ENCODE peak calls at places on chromosomes 7 and 10, in ten cellular contexts. X, B, L, P, W, I, Y, J, H and V are unnamed samples.

GRCh38 chr7:24769014-24769830 is 12.0 kb upstream of the GSDME start:
- DNase-seq in P (no peak), Y (no peak), L (no peak), X (no peak), J (no peak), H (no peak), W (no peak), B (no peak), I (no peak), V (no peak)

GRCh38 chr10:76106611-76107010 is 675.2 kb downstream of the LRMDA start:
- DNase-seq in L (no peak), Y (no peak), H (no peak), B (no peak), W (no peak), X (no peak), I (no peak), P (no peak), J (no peak), V (no peak)

GRCh38 chr10:52029628-52030027 is 284.5 kb upstream of the DKK1 start:
- DNase-seq in W (no peak), H (no peak), P (no peak), L (no peak), J (no peak), B (no peak), X (no peak), I (no peak), Y (no peak), V (no peak)

GRCh38 chr7:5422324-5423271 is 1.0 kb downstream of the TNRC18 start:
- DNase-seq in P (no peak), W (peak), L (no peak), J (peak), H (no peak), I (no peak), X (no peak), Y (peak), B (no peak), V (peak)

GRCh38 chr10:68305889-68306288 is 26.0 kb upstream of the HNRNPH3 start:
- DNase-seq in H (no peak), B (no peak), X (no peak), Y (no peak), L (no peak), P (no peak), W (no peak), J (no peak), I (no peak), V (no peak)

GRCh38 chr10:69102429-69102828 is 14.5 kb downstream of the SRGN start:
- DNase-seq in Y (no peak), I (no peak), L (no peak), H (no peak), X (no peak), J (no peak), W (no peak), P (no peak), B (no peak), V (no peak)

GRCh38 chr7:46549892-46550639 is 629.0 kb upstream of the IGFBP3 start:
- DNase-seq in Y (no peak), L (no peak), B (no peak), I (no peak), H (no peak), W (no peak), X (no peak), J (no peak), P (no peak), V (no peak)

GRCh38 chr7:119197872-119198527 is 973.5 kb downstream of the ANKRD7 start:
- DNase-seq in I (no peak), L (no peak), P (peak), B (no peak), J (peak), Y (peak), W (peak), H (no peak), X (no peak), V (peak)

GRCh38 chr10:12550994-12551393 is 201.6 kb downstream of the CAMK1D start:
- DNase-seq in I (no peak), X (no peak), H (no peak), Y (no peak), B (no peak), P (no peak), W (no peak), L (no peak), J (no peak), V (no peak)

GRCh38 chr7:6178273-6179029 is 94.0 kb downstream of the CYTH3 start:
- DNase-seq in H (no peak), I (no peak), Y (peak), L (no peak), B (no peak), J (no peak), X (no peak), W (no peak), P (no peak), V (no peak)

GRCh38 chr7:26157520-26158105 is 5.6 kb downstream of the NFE2L3 start:
- DNase-seq in J (no peak), I (no peak), X (no peak), H (no peak), P (no peak), Y (no peak), B (no peak), L (no peak), W (no peak), V (no peak)

GRCh38 chr7:96021533-96021932 is 249.2 kb downstream of the DYNC1I1 start:
- DNase-seq in W (peak), J (no peak), Y (no peak), L (no peak), B (no peak), H (no peak), I (no peak), P (no peak), X (no peak), V (no peak)

GRCh38 chr10:123643315-123643714 is 22.8 kb upstream of the GPR26 start:
- DNase-seq in W (no peak), P (no peak), B (no peak), J (no peak), Y (no peak), L (no peak), H (no peak), I (no peak), X (no peak), V (no peak)

GRCh38 chr7:73980206-73980605 is 47.8 kb upstream of the ELN start:
- DNase-seq in L (no peak), X (no peak), B (no peak), J (no peak), I (no peak), W (no peak), H (no peak), P (no peak), Y (no peak), V (no peak)

GRCh38 chr10:18665815-18666558 is 6.8 kb downstream of the ARL5B start:
- DNase-seq in B (no peak), X (no peak), J (no peak), Y (no peak), P (no peak), H (no peak), I (no peak), W (no peak), L (no peak), V (peak)

GRCh38 chr10:118960166-118961090 is 69.1 kb upstream of the NANOS1 start:
- DNase-seq in X (no peak), I (no peak), H (no peak), Y (no peak), B (no peak), L (no peak), P (no peak), J (no peak), W (peak), V (no peak)

GRCh38 chr10:129968937-129969527 is 5.0 kb upstream of the EBF3 start:
- DNase-seq in P (no peak), I (no peak), B (no peak), Y (peak), H (no peak), X (no peak), L (no peak), J (no peak), W (peak), V (peak)

GRCh38 chr10:126538439-126539140 is 131.9 kb downstream of the C10orf90 start:
- DNase-seq in L (no peak), P (no peak), H (no peak), I (no peak), B (no peak), W (no peak), J (no peak), X (no peak), Y (peak), V (no peak)

GRCh38 chr10:89245802-89246201 is 5.8 kb downstream of the LIPA start:
- DNase-seq in H (no peak), J (no peak), X (no peak), L (no peak), Y (no peak), I (no peak), B (no peak), W (no peak), P (no peak), V (no peak)

GRCh38 chr7:87564290-87564963 is 36.3 kb downstream of the ABCB1 start:
- DNase-seq in Y (peak), X (no peak), J (no peak), P (peak), H (no peak), W (peak), B (no peak), I (peak), L (no peak), V (peak)

GRCh38 chr10:17375936-17376584 is 78.3 kb downstream of the ST8SIA6 start:
- DNase-seq in B (no peak), X (no peak), W (peak), J (no peak), L (no peak), P (no peak), H (no peak), I (no peak), Y (no peak), V (peak)

GRCh38 chr10:98262571-98262970 is 5.4 kb downstream of the LOXL4 start:
- DNase-seq in L (no peak), X (no peak), Y (peak), B (no peak), I (no peak), J (no peak), P (peak), W (peak), H (no peak), V (peak)

GRCh38 chr10:88525371-88526079 is 57.6 kb downstream of the RNLS start:
- DNase-seq in L (no peak), I (no peak), P (no peak), J (no peak), B (no peak), W (peak), X (no peak), Y (peak), H (no peak), V (peak)

GRCh38 chr7:129093867-129094456 is 39.1 kb upstream of the TNPO3 start:
- DNase-seq in J (peak), L (no peak), Y (no peak), B (no peak), P (no peak), W (no peak), X (no peak), I (no peak), H (no peak), V (no peak)

GRCh38 chr10:33244354-33244967 is 90.0 kb downstream of the NRP1 start:
- DNase-seq in L (no peak), H (no peak), B (no peak), X (no peak), P (no peak), W (no peak), J (no peak), I (no peak), Y (no peak), V (no peak)

GRCh38 chr10:53356616-53357349 is 584.2 kb upstream of the MBL2 start:
- DNase-seq in L (no peak), P (no peak), B (no peak), W (no peak), X (no peak), H (no peak), J (no peak), I (no peak), Y (no peak), V (no peak)

GRCh38 chr7:137935849-137936508 is 65.9 kb downstream of the CREB3L2 start:
- DNase-seq in Y (no peak), I (no peak), B (no peak), H (no peak), W (peak), L (no peak), P (peak), X (no peak), J (no peak), V (no peak)

GRCh38 chr10:104802941-104803340 is 161.9 kb downstream of the SORCS3 start:
- DNase-seq in L (no peak), P (no peak), H (no peak), W (no peak), I (no peak), Y (no peak), B (no peak), X (no peak), J (no peak), V (no peak)

GRCh38 chr10:62264702-62265436 is 3.8 kb downstream of the RTKN2 start:
- DNase-seq in X (no peak), P (peak), J (no peak), I (no peak), B (no peak), L (no peak), H (no peak), Y (no peak), W (peak), V (peak)

GRCh38 chr7:151658778-151659177 is 139.1 kb upstream of the RHEB start:
- DNase-seq in W (peak), Y (no peak), H (no peak), B (no peak), I (no peak), P (no peak), L (no peak), X (no peak), J (no peak), V (peak)

GRCh38 chr10:17882557-17882956 is 69.2 kb upstream of the SLC39A12 start:
- DNase-seq in J (no peak), Y (no peak), X (no peak), P (no peak), L (no peak), W (peak), I (no peak), B (no peak), H (no peak), V (peak)

GRCh38 chr10:5591336-5591824 is 66.6 kb downstream of the CALML3 start:
- DNase-seq in J (no peak), B (no peak), I (no peak), W (no peak), Y (no peak), L (no peak), P (no peak), X (no peak), H (no peak), V (no peak)

GRCh38 chr10:3887885-3888476 is 103.0 kb upstream of the KLF6 start:
- DNase-seq in J (no peak), H (no peak), B (peak), X (no peak), Y (peak), I (no peak), W (peak), L (no peak), P (no peak), V (peak)

GRCh38 chr7:155316427-155317113 is 18.9 kb downstream of the INSIG1 start:
- DNase-seq in W (no peak), Y (no peak), J (no peak), H (no peak), X (no peak), P (no peak), B (no peak), L (no peak), I (no peak), V (peak)

GRCh38 chr7:73519867-73520672 is 2.0 kb downstream of the BAZ1B start:
- DNase-seq in J (no peak), I (no peak), B (peak), L (no peak), P (peak), H (no peak), Y (peak), X (no peak), W (peak), V (peak)

GRCh38 chr10:76231258-76231934 is 800.0 kb downstream of the LRMDA start:
- DNase-seq in L (no peak), B (no peak), W (no peak), H (no peak), Y (no peak), J (no peak), X (no peak), I (no peak), P (no peak), V (peak)

GRCh38 chr10:120262857-120263547 is 194.0 kb upstream of the PLPP4 start:
- DNase-seq in H (no peak), I (no peak), P (no peak), B (no peak), L (no peak), X (no peak), W (no peak), J (no peak), Y (no peak), V (peak)